ENCODE peak calls at places on chromosomes 11 and 22, in five cellular contexts. B is HepG2, G is mammary epithelial cell, W is GM23248, O is mesendoderm. D is an unnamed sample.

GRCh38 chr22:44839061-44839460 is 86.7 kb downstream of the ARHGAP8 start:
- DNase-seq in B (no peak), G (no peak), W (no peak), O (no peak), D (no peak)

GRCh38 chr22:28948404-28948803 is 65.0 kb downstream of the ZNRF3 start:
- DNase-seq in B (no peak), G (no peak), W (no peak), O (no peak), D (no peak)

GRCh38 chr22:36009085-36009484 is 19.5 kb downstream of the RBFOX2 start:
- DNase-seq in B (no peak), G (no peak), W (peak; percentile 83), O (no peak), D (no peak)

GRCh38 chr11:46901156-46901555 is 17.2 kb downstream of the LRP4 start:
- DNase-seq in B (no peak), G (peak; percentile 27), W (no peak), O (no peak), D (no peak)

GRCh38 chr11:65454696-65455456 is 32.3 kb downstream of the NEAT1 start:
- DNase-seq in B (peak; percentile 80), G (peak; percentile 68), W (peak; percentile 89), O (peak; percentile 90), D (peak; percentile 86)

GRCh38 chr11:119688362-119688761 is 40.6 kb downstream of the NECTIN1 start:
- DNase-seq in B (no peak), G (no peak), W (no peak), O (no peak), D (no peak)

GRCh38 chr11:19370100-19370861 is 129.5 kb upstream of the E2F8 start:
- DNase-seq in B (no peak), G (peak; percentile 62), W (peak; percentile 83), O (peak; percentile 39), D (no peak)

GRCh38 chr11:8263109-8263768 is 439 bp downstream of the LMO1 start:
- DNase-seq in B (no peak), G (no peak), W (peak; percentile 42), O (peak; percentile 26), D (no peak)

GRCh38 chr11:75325713-75326438 is 25.6 kb downstream of the ARRB1 start:
- DNase-seq in B (no peak), G (peak; percentile 91), W (peak; percentile 98), O (peak; percentile 56), D (no peak)

GRCh38 chr11:67510023-67510345 is 2.0 kb upstream of the CDK2AP2 start:
- DNase-seq in B (no peak), G (no peak), W (no peak), O (no peak), D (no peak)

GRCh38 chr11:43687120-43687791 is 6.7 kb downstream of the HSD17B12 start:
- DNase-seq in B (no peak), G (peak; percentile 47), W (peak; percentile 42), O (peak; percentile 76), D (no peak)

GRCh38 chr11:131691558-131692041 is 321.2 kb downstream of the NTM start:
- DNase-seq in B (no peak), G (peak; percentile 58), W (peak; percentile 76), O (peak; percentile 67), D (peak; percentile 63)

GRCh38 chr11:75715688-75716087 is 1.9 kb upstream of the MOGAT2 start:
- DNase-seq in B (no peak), G (no peak), W (no peak), O (no peak), D (no peak)

GRCh38 chr11:108647701-108648527 is 17.0 kb upstream of the DDX10 start:
- DNase-seq in B (peak; percentile 50), G (peak; percentile 85), W (peak; percentile 86), O (peak; percentile 90), D (peak; percentile 58)

GRCh38 chr11:16924826-16925494 is 89.3 kb downstream of the PLEKHA7 start:
- DNase-seq in B (peak; percentile 78), G (peak; percentile 84), W (peak; percentile 40), O (peak; percentile 91), D (no peak)

DNA sequence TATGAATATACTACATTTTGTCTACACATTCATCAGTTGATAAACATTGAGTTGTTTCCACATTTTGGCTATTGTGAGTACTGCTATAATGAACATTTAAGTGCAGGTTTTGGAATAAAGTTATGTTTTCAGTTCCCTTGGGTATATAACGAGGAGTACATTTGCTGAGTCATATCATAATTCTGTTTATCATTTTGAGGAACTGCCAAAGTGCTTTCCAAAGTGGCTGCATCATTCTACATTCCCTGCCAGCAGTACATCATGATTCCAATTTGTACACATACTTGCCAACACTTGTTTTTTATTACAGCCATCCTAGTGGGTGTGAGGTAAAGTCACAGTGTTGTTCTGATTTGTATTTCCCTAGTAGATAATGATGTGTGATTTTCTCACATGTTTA is 1458.6 kb upstream of the TENM4 start:
- DNase-seq in B (no peak), G (peak; percentile 76), W (peak; percentile 48), O (no peak), D (no peak)
- H3K4me2 ChIP-seq in B (no peak overlapping the region), G (peak overlapping the region; percentile 21), W (no peak overlapping the region), O (no peak overlapping the region), D (no peak overlapping the region)

GRCh38 chr22:42931421-42932196 is 74.5 kb upstream of the ARFGAP3 start:
- DNase-seq in B (no peak), G (no peak), W (peak; percentile 87), O (no peak), D (no peak)
- H3K79me2 ChIP-seq in B (peaks cover 90% of the 10 kb centered on the region), G (peaks cover 92% of the 10 kb centered on the region), W (peaks cover 93% of the 10 kb centered on the region), O (peaks cover 53% of the 10 kb centered on the region), D (peaks cover 8% of the 10 kb centered on the region)

DNA sequence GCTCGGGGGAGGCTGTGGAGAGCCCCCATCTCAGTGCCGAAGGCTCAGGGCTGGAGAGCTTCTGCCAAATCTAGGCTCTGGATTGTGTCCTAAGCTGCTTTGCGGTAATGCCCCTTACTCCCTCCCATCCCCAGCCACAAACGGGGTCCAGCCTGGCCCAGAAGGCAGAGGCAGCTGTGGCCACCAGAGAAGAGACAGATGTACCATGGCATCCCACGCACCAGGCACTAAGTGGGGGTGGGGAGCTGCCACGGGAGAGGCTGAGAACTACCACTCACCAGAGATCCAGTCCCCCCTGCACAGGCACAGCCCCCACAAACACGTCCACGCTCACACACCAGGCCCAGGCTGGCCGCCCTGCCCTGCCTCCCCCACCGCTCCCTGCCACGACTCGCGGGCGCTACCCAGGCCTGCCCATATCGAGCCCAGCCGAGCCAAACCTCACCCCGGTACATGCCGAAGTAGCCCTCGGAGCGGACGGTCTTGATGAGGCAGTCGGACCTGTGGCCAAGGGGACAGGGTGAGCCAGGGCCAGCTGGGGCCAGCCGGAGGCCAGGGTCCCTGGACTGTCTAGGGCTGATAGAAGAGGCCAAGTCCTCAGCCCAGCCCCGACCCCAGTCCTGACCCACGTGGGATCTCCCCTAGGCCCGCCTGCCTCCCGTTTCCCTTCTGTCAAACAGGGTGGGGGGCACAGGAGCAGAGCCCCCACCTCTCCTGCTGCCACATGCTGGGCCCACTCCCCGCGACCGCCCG is 3.9 kb downstream of the SLC25A22 start:
- DNase-seq in B (no peak), G (no peak), W (no peak), O (no peak), D (no peak)
- H3K4me2 ChIP-seq in B (no peak overlapping the region), G (no peak overlapping the region), W (no peak overlapping the region), O (no peak overlapping the region), D (no peak overlapping the region)

GRCh38 chr22:20530368-20531153 is 23.2 kb downstream of the MED15 start:
- DNase-seq in B (no peak), G (peak; percentile 90), W (peak; percentile 96), O (peak; percentile 74), D (no peak)
- H3K79me2 ChIP-seq in B (peaks cover 74% of the 10 kb centered on the region), G (peaks cover 83% of the 10 kb centered on the region), W (peaks cover 79% of the 10 kb centered on the region), O (peaks cover 54% of the 10 kb centered on the region), D (peaks cover 98% of the 10 kb centered on the region)

GRCh38 chr22:50621948-50622722 is 5.8 kb downstream of the ARSA start:
- DNase-seq in B (no peak), G (peak; percentile 48), W (no peak), O (no peak), D (peak; percentile 15)

GRCh38 chr22:50621491-50621880 is 6.5 kb downstream of the ARSA start:
- DNase-seq in B (no peak), G (peak; percentile 35), W (no peak), O (no peak), D (peak; percentile 38)

GRCh38 chr22:50620861-50621490 is 7.0 kb downstream of the ARSA start:
- DNase-seq in B (peak; percentile 25), G (peak; percentile 23), W (peak; percentile 36), O (no peak), D (peak; percentile 56)

GRCh38 chr22:50624347-50625130 is 3.4 kb downstream of the ARSA start:
- DNase-seq in B (no peak), G (no peak), W (no peak), O (no peak), D (no peak)

DNA sequence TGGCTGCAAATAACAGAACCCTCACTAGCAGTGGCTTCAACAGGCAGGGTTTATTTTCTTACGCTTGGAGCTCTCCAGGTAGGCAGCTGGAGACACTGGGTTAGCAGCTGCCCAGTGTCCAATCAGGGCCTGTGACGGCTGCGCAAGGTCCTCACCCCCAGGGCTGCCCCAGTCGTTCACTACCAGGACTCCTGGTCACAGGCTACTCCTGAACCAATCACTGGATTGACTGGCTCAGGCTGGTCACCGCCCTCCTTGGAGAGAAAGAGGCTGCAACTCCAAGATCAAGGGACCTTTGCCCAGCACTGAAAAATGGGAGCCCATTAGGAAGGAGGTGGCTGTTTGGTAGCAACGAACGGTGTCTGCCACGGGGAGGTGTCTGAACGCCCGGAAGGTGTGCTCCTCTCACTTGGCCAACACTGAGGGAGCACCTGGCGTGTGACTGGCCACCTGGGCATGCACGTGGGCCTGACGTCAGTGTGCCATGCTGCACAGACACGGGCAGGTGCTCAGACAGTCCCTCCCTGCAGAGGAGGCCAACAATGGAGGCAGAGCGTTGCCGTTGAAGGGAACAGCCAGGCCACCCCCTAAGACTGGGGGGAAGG is 5.1 kb downstream of the ARSA start:
- DNase-seq in B (peak; percentile 68), G (peak; percentile 48), W (no peak), O (no peak), D (peak; percentile 83)
- H3K4me2 ChIP-seq in B (peak overlapping the region; percentile 97), G (peak overlapping the region; percentile 71), W (no peak overlapping the region), O (no peak overlapping the region), D (peak overlapping the region; percentile 96)

DNA sequence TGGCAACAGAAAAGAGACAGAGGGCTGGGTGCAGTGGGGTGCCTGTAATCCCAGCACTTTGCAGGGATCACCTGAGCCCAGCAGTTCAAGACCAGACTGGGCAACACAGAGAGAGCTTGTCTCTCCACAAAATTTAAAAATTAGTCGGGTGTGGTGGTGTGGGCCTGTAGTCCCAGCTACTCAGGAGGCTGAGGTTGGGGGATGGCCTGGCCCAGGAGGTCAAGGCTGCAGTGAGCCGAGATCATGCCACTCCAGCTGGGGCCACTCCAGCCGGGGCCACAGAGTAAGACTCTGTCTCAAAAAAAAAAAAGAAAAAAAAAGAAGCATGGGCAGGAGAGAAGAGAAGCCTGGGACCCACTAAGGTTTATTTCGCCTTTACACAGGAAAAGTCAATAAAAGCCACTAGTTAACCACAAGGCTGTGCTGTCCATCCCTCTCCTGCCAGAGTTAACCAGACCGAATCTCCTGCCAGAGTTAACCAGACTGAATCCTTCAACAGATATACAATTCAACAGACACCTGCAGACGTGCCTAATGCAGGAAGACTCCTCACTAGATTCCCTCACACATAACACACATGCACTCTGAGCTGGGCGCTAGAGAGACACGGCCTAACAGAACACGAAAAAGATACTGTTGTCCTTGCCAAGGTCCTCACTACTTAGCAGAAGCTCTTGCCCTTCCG is 29.8 kb downstream of the MICAL3 start:
- DNase-seq in B (no peak), G (no peak), W (no peak), O (no peak), D (no peak)
- H3K79me2 ChIP-seq in B (peaks cover 69% of the 10 kb centered on the region), G (peaks cover 98% of the 10 kb centered on the region), W (peaks cover 99% of the 10 kb centered on the region), O (peaks cover 38% of the 10 kb centered on the region), D (peaks cover 93% of the 10 kb centered on the region)

D was measured in MM.1S.